ENCODE peak calls at places on chromosomes 11 and 22, in nine cellular contexts. One of them, this sample, is unnamed.

GRCh38 chr11:72786305-72787261 is 7.3 kb downstream of the STARD10 start:
- DNase-seq in kidney: no peak
- DNase-seq in ovary: no peak
- DNase-seq in A673: no peak
- DNase-seq in A549: no peak
- DNase-seq in SJSA1: no peak
- DNase-seq in GM23248: no peak
- DNase-seq in AG04450: no peak
- DNase-seq in PC-3: peak; percentile 81
- DNase-seq in this sample: no peak

GRCh38 chr11:62888406-62888805 is 7.7 kb downstream of the SLC3A2 start:
- DNase-seq in kidney: no peak
- DNase-seq in ovary: no peak
- DNase-seq in A673: no peak
- DNase-seq in A549: no peak
- DNase-seq in SJSA1: no peak
- DNase-seq in GM23248: no peak
- DNase-seq in AG04450: no peak
- DNase-seq in PC-3: no peak
- DNase-seq in this sample: no peak

GRCh38 chr11:82718307-82718706 is 15.4 kb downstream of the FAM181B start:
- DNase-seq in kidney: no peak
- DNase-seq in ovary: no peak
- DNase-seq in A673: peak; percentile 69
- DNase-seq in A549: peak; percentile 42
- DNase-seq in SJSA1: no peak
- DNase-seq in GM23248: peak; percentile 82
- DNase-seq in AG04450: peak; percentile 20
- DNase-seq in PC-3: peak; percentile 76
- DNase-seq in this sample: peak; percentile 46

GRCh38 chr11:46529086-46529905 is 64.5 kb downstream of the AMBRA1 start:
- DNase-seq in kidney: no peak
- DNase-seq in ovary: peak; percentile 23
- DNase-seq in A673: peak; percentile 89
- DNase-seq in A549: peak; percentile 73
- DNase-seq in SJSA1: peak; percentile 48
- DNase-seq in GM23248: peak; percentile 68
- DNase-seq in AG04450: no peak
- DNase-seq in PC-3: peak; percentile 65
- DNase-seq in this sample: no peak

GRCh38 chr22:39209756-39210155 is 35.0 kb downstream of the PDGFB start:
- DNase-seq in kidney: peak; percentile 44
- DNase-seq in ovary: no peak
- DNase-seq in A673: no peak
- DNase-seq in A549: no peak
- DNase-seq in SJSA1: no peak
- DNase-seq in GM23248: no peak
- DNase-seq in AG04450: no peak
- DNase-seq in PC-3: no peak
- DNase-seq in this sample: peak; percentile 73

GRCh38 chr22:19869497-19870152 is 15.0 kb upstream of the GNB1L start:
- DNase-seq in kidney: peak; percentile 45
- DNase-seq in ovary: no peak
- DNase-seq in A673: no peak
- DNase-seq in A549: no peak
- DNase-seq in SJSA1: no peak
- DNase-seq in GM23248: no peak
- DNase-seq in AG04450: no peak
- DNase-seq in PC-3: no peak
- DNase-seq in this sample: peak; percentile 51

GRCh38 chr22:31497148-31497938 is 1.0 kb downstream of the SFI1 start:
- DNase-seq in kidney: no peak
- DNase-seq in ovary: no peak
- DNase-seq in A673: no peak
- DNase-seq in A549: no peak
- DNase-seq in SJSA1: no peak
- DNase-seq in GM23248: no peak
- DNase-seq in AG04450: no peak
- DNase-seq in PC-3: peak; percentile 4
- DNase-seq in this sample: no peak

GRCh38 chr22:19201858-19202798 is 23.6 kb upstream of the SLC25A1 start:
- DNase-seq in kidney: no peak
- DNase-seq in ovary: no peak
- DNase-seq in A673: no peak
- DNase-seq in A549: no peak
- DNase-seq in SJSA1: no peak
- DNase-seq in GM23248: no peak
- DNase-seq in AG04450: no peak
- DNase-seq in PC-3: no peak
- DNase-seq in this sample: peak; percentile 77

GRCh38 chr11:18534230-18534629 is 7.5 kb upstream of the TSG101 start:
- DNase-seq in kidney: no peak
- DNase-seq in ovary: no peak
- DNase-seq in A673: no peak
- DNase-seq in A549: no peak
- DNase-seq in SJSA1: no peak
- DNase-seq in GM23248: no peak
- DNase-seq in AG04450: no peak
- DNase-seq in PC-3: no peak
- DNase-seq in this sample: no peak

GRCh38 chr22:41603873-41604332 is 14.3 kb upstream of the PMM1 start:
- DNase-seq in kidney: peak; percentile 8
- DNase-seq in ovary: no peak
- DNase-seq in A673: no peak
- DNase-seq in A549: no peak
- DNase-seq in SJSA1: no peak
- DNase-seq in GM23248: no peak
- DNase-seq in AG04450: no peak
- DNase-seq in PC-3: no peak
- DNase-seq in this sample: no peak

GRCh38 chr11:128653828-128654231 is 40.0 kb upstream of the FLI1 start:
- DNase-seq in kidney: no peak
- DNase-seq in ovary: no peak
- DNase-seq in A673: no peak
- DNase-seq in A549: peak; percentile 47
- DNase-seq in SJSA1: peak; percentile 31
- DNase-seq in GM23248: peak; percentile 63
- DNase-seq in AG04450: no peak
- DNase-seq in PC-3: peak; percentile 90
- DNase-seq in this sample: no peak

GRCh38 chr22:21587803-21588611 is 20.5 kb downstream of the UBE2L3 start:
- DNase-seq in kidney: no peak
- DNase-seq in ovary: no peak
- DNase-seq in A673: no peak
- DNase-seq in A549: no peak
- DNase-seq in SJSA1: peak; percentile 25
- DNase-seq in GM23248: no peak
- DNase-seq in AG04450: peak; percentile 45
- DNase-seq in PC-3: no peak
- DNase-seq in this sample: no peak

GRCh38 chr11:8828580-8829358 is 82.2 kb upstream of the AKIP1 start:
- DNase-seq in kidney: no peak
- DNase-seq in ovary: no peak
- DNase-seq in A673: no peak
- DNase-seq in A549: no peak
- DNase-seq in SJSA1: no peak
- DNase-seq in GM23248: peak; percentile 11
- DNase-seq in AG04450: no peak
- DNase-seq in PC-3: no peak
- DNase-seq in this sample: no peak

GRCh38 chr22:49848690-49849160 is 4.9 kb upstream of the ZBED4 start:
- DNase-seq in kidney: peak; percentile 71
- DNase-seq in ovary: no peak
- DNase-seq in A673: no peak
- DNase-seq in A549: no peak
- DNase-seq in SJSA1: no peak
- DNase-seq in GM23248: no peak
- DNase-seq in AG04450: no peak
- DNase-seq in PC-3: no peak
- DNase-seq in this sample: peak; percentile 49

GRCh38 chr22:24871611-24872205 is 65.7 kb downstream of the SGSM1 start:
- DNase-seq in kidney: no peak
- DNase-seq in ovary: no peak
- DNase-seq in A673: no peak
- DNase-seq in A549: no peak
- DNase-seq in SJSA1: no peak
- DNase-seq in GM23248: no peak
- DNase-seq in AG04450: no peak
- DNase-seq in PC-3: no peak
- DNase-seq in this sample: no peak

GRCh38 chr11:109309153-109309552 is 112.8 kb upstream of the C11orf87 start:
- DNase-seq in kidney: no peak
- DNase-seq in ovary: no peak
- DNase-seq in A673: peak; percentile 53
- DNase-seq in A549: no peak
- DNase-seq in SJSA1: no peak
- DNase-seq in GM23248: peak; percentile 20
- DNase-seq in AG04450: no peak
- DNase-seq in PC-3: peak; percentile 14
- DNase-seq in this sample: no peak

GRCh38 chr11:129932385-129933067 is 37.1 kb upstream of the NFRKB start:
- DNase-seq in kidney: no peak
- DNase-seq in ovary: no peak
- DNase-seq in A673: no peak
- DNase-seq in A549: no peak
- DNase-seq in SJSA1: no peak
- DNase-seq in GM23248: no peak
- DNase-seq in AG04450: no peak
- DNase-seq in PC-3: peak; percentile 28
- DNase-seq in this sample: no peak

GRCh38 chr11:125433454-125434121 is 62.5 kb downstream of the FEZ1 start:
- DNase-seq in kidney: no peak
- DNase-seq in ovary: peak; percentile 38
- DNase-seq in A673: peak; percentile 61
- DNase-seq in A549: peak; percentile 54
- DNase-seq in SJSA1: no peak
- DNase-seq in GM23248: peak; percentile 81
- DNase-seq in AG04450: no peak
- DNase-seq in PC-3: peak; percentile 72
- DNase-seq in this sample: peak; percentile 64

GRCh38 chr11:57181678-57182305 is at the start of gene LRRC55:
- DNase-seq in kidney: no peak
- DNase-seq in ovary: no peak
- DNase-seq in A673: peak; percentile 41
- DNase-seq in A549: no peak
- DNase-seq in SJSA1: no peak
- DNase-seq in GM23248: no peak
- DNase-seq in AG04450: no peak
- DNase-seq in PC-3: no peak
- DNase-seq in this sample: no peak
- H3K4me3 ChIP-seq in kidney: no peak within 1 kb of the TSS
- H3K4me3 ChIP-seq in ovary: no peak within 1 kb of the TSS
- H3K4me3 ChIP-seq in A673: no peak within 1 kb of the TSS
- H3K4me3 ChIP-seq in A549: no peak within 1 kb of the TSS
- H3K4me3 ChIP-seq in SJSA1: no peak within 1 kb of the TSS
- H3K4me3 ChIP-seq in GM23248: no peak within 1 kb of the TSS
- H3K4me3 ChIP-seq in AG04450: no peak within 1 kb of the TSS
- H3K4me3 ChIP-seq in PC-3: no peak within 1 kb of the TSS
- H3K4me3 ChIP-seq in this sample: no peak within 1 kb of the TSS

DNA sequence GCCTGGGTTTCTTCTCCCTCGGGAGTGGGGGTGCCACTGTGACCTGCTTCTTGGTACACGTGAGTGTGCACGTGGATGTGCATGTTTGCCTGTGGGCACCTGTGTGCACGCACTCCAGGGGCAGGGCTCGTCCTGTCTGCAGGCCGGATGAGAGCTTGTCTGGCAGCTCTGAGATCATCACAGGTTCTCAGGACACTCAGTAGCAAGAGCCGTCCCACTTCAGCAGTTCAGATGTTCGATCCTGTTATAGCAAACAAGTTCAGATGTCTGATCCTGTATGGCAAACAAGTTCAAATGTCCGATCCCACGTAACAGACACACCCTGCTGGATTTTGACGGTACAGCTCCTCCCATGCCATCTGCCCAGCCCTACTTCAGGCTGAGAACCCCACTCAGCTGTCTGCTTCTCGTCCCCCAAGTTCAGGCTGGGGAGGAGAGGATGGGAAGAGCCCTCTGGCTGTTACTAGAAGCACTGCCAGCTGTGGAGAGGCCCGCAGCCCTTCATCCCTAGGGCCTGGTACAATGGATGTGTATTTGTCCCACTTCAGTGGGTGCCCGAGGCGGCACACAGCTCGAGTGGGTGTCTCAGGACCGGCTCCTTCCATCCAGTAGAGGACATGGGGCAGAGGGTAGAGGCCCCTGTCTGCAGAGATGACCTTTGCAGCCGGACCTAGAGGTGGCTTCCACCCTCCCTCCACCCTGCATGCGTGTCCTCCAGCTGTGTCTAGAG is 1126.9 kb downstream of the BRD1 start:
- DNase-seq in kidney: peak; percentile 55
- DNase-seq in ovary: no peak
- DNase-seq in A673: peak; percentile 11
- DNase-seq in A549: no peak
- DNase-seq in SJSA1: no peak
- DNase-seq in GM23248: no peak
- DNase-seq in AG04450: no peak
- DNase-seq in PC-3: no peak
- DNase-seq in this sample: no peak
- H3K9me3 ChIP-seq in kidney: no peaks in the 10 kb centered on the region
- H3K9me3 ChIP-seq in ovary: no peaks in the 10 kb centered on the region
- H3K9me3 ChIP-seq in A673: no peaks in the 10 kb centered on the region
- H3K9me3 ChIP-seq in A549: no peaks in the 10 kb centered on the region
- H3K9me3 ChIP-seq in SJSA1: no peaks in the 10 kb centered on the region
- H3K9me3 ChIP-seq in GM23248: no peaks in the 10 kb centered on the region
- H3K9me3 ChIP-seq in AG04450: peaks cover 91% of the 10 kb centered on the region
- H3K9me3 ChIP-seq in PC-3: no peaks in the 10 kb centered on the region
- H3K9me3 ChIP-seq in this sample: no peaks in the 10 kb centered on the region

GRCh38 chr11:120842195-120842594 is 181.7 kb upstream of the TBCEL start:
- DNase-seq in kidney: no peak
- DNase-seq in ovary: no peak
- DNase-seq in A673: peak; percentile 7
- DNase-seq in A549: no peak
- DNase-seq in SJSA1: no peak
- DNase-seq in GM23248: no peak
- DNase-seq in AG04450: no peak
- DNase-seq in PC-3: no peak
- DNase-seq in this sample: no peak
- H3K4me3 ChIP-seq in kidney: no peak overlapping the region
- H3K4me3 ChIP-seq in ovary: no peak overlapping the region
- H3K4me3 ChIP-seq in A673: no peak overlapping the region
- H3K4me3 ChIP-seq in A549: no peak overlapping the region
- H3K4me3 ChIP-seq in SJSA1: no peak overlapping the region
- H3K4me3 ChIP-seq in GM23248: no peak overlapping the region
- H3K4me3 ChIP-seq in AG04450: no peak overlapping the region
- H3K4me3 ChIP-seq in PC-3: no peak overlapping the region
- H3K4me3 ChIP-seq in this sample: no peak overlapping the region

DNA sequence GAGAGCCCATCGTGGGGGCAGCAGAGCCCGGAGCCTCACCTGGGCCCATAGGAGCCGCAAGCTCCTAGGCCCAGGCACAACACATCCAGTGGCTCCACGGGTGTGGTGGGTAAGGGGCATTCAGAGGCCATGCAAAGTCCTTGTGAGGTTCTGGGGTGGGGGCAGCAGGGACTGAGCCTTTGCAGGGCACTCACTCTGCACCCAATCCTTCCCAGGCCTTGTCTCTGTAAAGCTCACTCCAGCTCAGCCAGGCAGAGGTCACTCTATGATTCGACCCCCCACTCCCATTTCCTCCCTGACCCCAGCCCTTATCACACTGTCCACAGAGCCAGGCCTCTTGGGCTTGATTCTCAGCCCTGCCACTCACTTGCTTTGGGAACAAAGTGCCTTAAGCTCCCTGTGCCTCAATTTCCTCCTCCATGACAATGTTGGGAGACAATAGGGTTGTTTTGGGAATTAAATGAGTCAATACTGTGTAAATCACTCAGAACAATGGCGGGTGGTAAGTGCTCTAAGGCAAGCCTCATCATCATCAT is 46.6 kb downstream of the LRRC32 start:
- DNase-seq in kidney: no peak
- DNase-seq in ovary: peak; percentile 1
- DNase-seq in A673: no peak
- DNase-seq in A549: no peak
- DNase-seq in SJSA1: no peak
- DNase-seq in GM23248: no peak
- DNase-seq in AG04450: no peak
- DNase-seq in PC-3: no peak
- DNase-seq in this sample: no peak
- H3K9me3 ChIP-seq in kidney: no peaks in the 10 kb centered on the region
- H3K9me3 ChIP-seq in ovary: no peaks in the 10 kb centered on the region
- H3K9me3 ChIP-seq in A673: no peaks in the 10 kb centered on the region
- H3K9me3 ChIP-seq in A549: peaks cover 11% of the 10 kb centered on the region
- H3K9me3 ChIP-seq in SJSA1: no peaks in the 10 kb centered on the region
- H3K9me3 ChIP-seq in GM23248: no peaks in the 10 kb centered on the region
- H3K9me3 ChIP-seq in AG04450: peaks cover 20% of the 10 kb centered on the region
- H3K9me3 ChIP-seq in PC-3: peaks cover 4% of the 10 kb centered on the region
- H3K9me3 ChIP-seq in this sample: no peaks in the 10 kb centered on the region